ENCODE peak calls at places on chromosome 17, in four cellular contexts. A is left cardiac atrium; V is activated CD4-positive, alpha-beta T cell treated with anti-CD3 and anti-CD28 coated beads, Interleukin-2, amount 50 U/mL, for 48 hours; B is mesenchymal stem cell. C is an unnamed sample.

GRCh38 chr17:58088624-58089023 is 5.4 kb downstream of the DYNLL2 start:
- DNase-seq in A (no peak), V (no peak), B (no peak), C (no peak)

GRCh38 chr17:11768981-11769380 is 170.7 kb downstream of the DNAH9 start:
- DNase-seq in V (no peak), B (no peak), A (no peak), C (no peak)

GRCh38 chr17:22265807-22266206 is 573.5 kb downstream of the KCNJ18 start:
- DNase-seq in A (no peak), B (no peak), V (no peak), C (no peak)

GRCh38 chr17:75508848-75509450 is 6.4 kb downstream of the CASKIN2 start:
- DNase-seq in B (no peak), V (no peak), A (no peak), C (peak)

GRCh38 chr17:37790153-37790552 is 45.3 kb upstream of the HNF1B start:
- DNase-seq in B (no peak), V (no peak), A (no peak), C (no peak)

GRCh38 chr17:42975265-42975664 is 4.6 kb downstream of the PTGES3L start:
- DNase-seq in V (no peak), A (no peak), B (no peak), C (no peak)

GRCh38 chr17:27446569-27447301 is 9.5 kb upstream of the KSR1 start:
- DNase-seq in V (no peak), A (peak), B (peak), C (no peak)

GRCh38 chr17:42050360-42051012 is at the start of gene C17orf113:
- DNase-seq in B (peak), A (peak), V (peak), C (peak)

GRCh38 chr17:60908324-60908723 is 230.7 kb downstream of the BCAS3 start:
- DNase-seq in B (no peak), A (no peak), V (no peak), C (no peak)

GRCh38 chr17:15264542-15264941 is 584 bp downstream of the PMP22 start:
- DNase-seq in B (no peak), A (no peak), V (no peak), C (peak)

GRCh38 chr17:6023452-6023851 is 46.7 kb upstream of the WSCD1 start:
- DNase-seq in A (no peak), V (no peak), B (no peak), C (no peak)

GRCh38 chr17:74085434-74085833 is 118.0 kb upstream of the RPL38 start:
- DNase-seq in V (peak), B (no peak), A (no peak), C (no peak)

GRCh38 chr17:2928294-2928890 is 132.2 kb downstream of the RAP1GAP2 start:
- DNase-seq in V (no peak), A (no peak), B (no peak), C (no peak)

GRCh38 chr17:63641678-63642077 is 19.5 kb downstream of the MAP3K3 start:
- DNase-seq in B (no peak), A (peak), V (no peak), C (no peak)

GRCh38 chr17:4297351-4297750 is 33.6 kb upstream of the ANKFY1 start:
- DNase-seq in B (peak), A (no peak), V (no peak), C (no peak)

GRCh38 chr17:57092171-57092570 is 7.1 kb downstream of the AKAP1 start:
- DNase-seq in A (no peak), B (no peak), V (no peak), C (no peak)

GRCh38 chr17:14201087-14201486 is 35.6 kb downstream of the CDRT15 start:
- DNase-seq in A (no peak), B (no peak), V (peak), C (no peak)

GRCh38 chr17:4327638-4328037 is 38.8 kb downstream of the UBE2G1 start:
- DNase-seq in B (peak), V (no peak), A (no peak), C (peak)

GRCh38 chr17:45284176-45285140 is 22.6 kb upstream of the SPATA32 start:
- DNase-seq in V (peak), B (no peak), A (peak), C (peak)

GRCh38 chr17:31172388-31172787 is 77.6 kb downstream of the NF1 start:
- DNase-seq in V (no peak), B (no peak), A (no peak), C (no peak)

GRCh38 chr17:78679495-78680395 is 102.3 kb downstream of the CYTH1 start:
- DNase-seq in A (no peak), B (peak), V (no peak), C (no peak)

GRCh38 chr17:7673239-7673638 is 14.1 kb downstream of the TP53 start:
- DNase-seq in B (no peak), A (no peak), V (peak), C (no peak)

GRCh38 chr17:26774291-26775218 is 519.4 kb upstream of the WSB1 start:
- DNase-seq in V (no peak), B (no peak), A (no peak), C (no peak)

GRCh38 chr17:28796062-28796461 is 46.5 kb downstream of the FAM222B start:
- DNase-seq in A (no peak), V (no peak), B (no peak), C (no peak)

GRCh38 chr17:61390479-61390791 is 9.2 kb upstream of the TBX2 start:
- DNase-seq in V (no peak), A (no peak), B (no peak), C (no peak)

GRCh38 chr17:6713130-6713917 is at the start of gene SLC13A5:
- DNase-seq in A (peak), V (peak), B (peak), C (no peak)

GRCh38 chr17:60959696-60960095 is 282.0 kb downstream of the BCAS3 start:
- DNase-seq in B (peak), A (no peak), V (no peak), C (no peak)

C was measured in psoas muscle.